ENCODE peak calls at places on chromosomes 16 and 17, in seven cellular contexts. J is mammary epithelial cell; T is brain microvascular endothelial cell; O is lung; Y is GM23248; K is CD8-positive, alpha-beta memory T cell; M is fibroblast of lung. G is an unnamed sample. For H3K36me3, the result is how much of the 10 kb centered on the place peaks cover.

GRCh38 chr16:4273858-4274291 is 1.1 kb upstream of the TFAP4 start:
- DNase-seq in J (peak), T (no peak), O (peak), Y (peak), K (peak), M (peak), G (peak)

GRCh38 chr17:42171831-42172230 is 9.1 kb downstream of the KCNH4 start:
- DNase-seq in J (peak), T (no peak), O (no peak), Y (no peak), K (no peak), M (no peak), G (no peak)

GRCh38 chr16:17063156-17063555 is 407.6 kb downstream of the XYLT1 start:
- DNase-seq in J (no peak), T (no peak), O (no peak), Y (no peak), K (no peak), M (no peak), G (no peak)

GRCh38 chr16:3550851-3551847 is 26.1 kb downstream of the NLRC3 start:
- DNase-seq in J (no peak), T (no peak), O (no peak), Y (no peak), K (no peak), M (no peak), G (no peak)

GRCh38 chr16:89197033-89197632 is 3.2 kb downstream of the SLC22A31 start:
- DNase-seq in J (no peak), T (no peak), O (no peak), Y (no peak), K (no peak), M (no peak), G (no peak)

GRCh38 chr16:48291754-48292153 is 44.4 kb upstream of the ABCC11 start:
- DNase-seq in J (peak), T (no peak), O (no peak), Y (no peak), K (no peak), M (no peak), G (no peak)

GRCh38 chr16:66705790-66706505 is 9.4 kb upstream of the CMTM4 start:
- DNase-seq in J (no peak), T (peak), O (peak), Y (no peak), K (no peak), M (peak), G (no peak)

GRCh38 chr16:54657709-54658102 is 273.0 kb upstream of the IRX5 start:
- DNase-seq in J (no peak), T (no peak), O (no peak), Y (no peak), K (no peak), M (no peak), G (no peak)

GRCh38 chr17:36590082-36590481 is 1.6 kb upstream of the DHRS11 start:
- DNase-seq in J (no peak), T (no peak), O (no peak), Y (peak), K (no peak), M (peak), G (no peak)

DNA sequence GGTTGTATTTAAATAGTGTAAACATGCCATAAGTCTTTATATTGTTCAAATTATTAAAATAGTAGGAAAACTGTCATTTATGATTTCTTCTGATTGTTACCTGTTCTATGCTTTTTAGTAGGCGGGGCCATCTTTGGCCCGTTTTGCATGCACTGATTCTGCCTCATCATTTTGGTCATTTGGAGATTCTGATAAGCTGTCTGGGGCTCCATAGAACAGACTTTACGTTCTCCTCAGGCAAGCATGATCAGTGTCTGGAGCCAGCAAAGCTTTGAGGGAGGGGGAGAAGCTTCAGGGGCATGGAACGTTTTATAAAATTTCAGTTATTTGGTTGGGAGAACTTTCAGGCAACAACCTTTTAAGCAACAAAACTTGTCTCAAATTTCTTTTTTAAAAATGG is 8.8 kb downstream of the NDEL1 start:
- DNase-seq in J (no peak), T (no peak), O (no peak), Y (no peak), K (no peak), M (no peak), G (no peak)
- H3K36me3 ChIP-seq in J (under half), T (under half), O (under half), Y (half or more), K (under half), M (under half), G (half or more)

DNA sequence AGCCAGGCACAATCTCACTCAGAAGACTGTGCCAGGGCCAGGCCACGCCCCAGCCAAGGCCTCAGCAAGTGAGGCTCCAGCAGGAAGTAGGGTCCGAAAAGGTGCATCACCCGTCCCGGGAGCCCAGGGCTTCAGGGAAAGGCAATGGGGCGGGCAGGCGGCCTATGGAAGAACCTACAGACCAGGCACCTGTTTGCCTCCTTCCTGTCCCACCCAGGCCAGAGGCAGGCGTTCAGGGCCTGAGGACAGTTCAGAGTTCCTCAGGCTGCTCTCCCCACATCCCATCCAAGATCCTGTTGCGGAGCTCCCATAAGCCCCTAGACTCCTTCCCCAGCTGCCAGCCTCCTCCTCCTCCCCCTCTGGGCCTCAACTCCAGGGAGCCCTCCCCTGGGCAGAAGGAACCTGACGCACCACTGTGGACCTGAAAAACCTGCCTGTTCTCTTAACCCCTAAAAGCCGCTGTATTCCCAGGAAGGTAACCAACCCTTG is 2.3 kb downstream of the CLUH start:
- DNase-seq in J (peak), T (no peak), O (peak), Y (peak), K (no peak), M (no peak), G (no peak)
- H3K36me3 ChIP-seq in J (under half), T (under half), O (under half), Y (under half), K (under half), M (under half), G (under half)

GRCh38 chr17:4544656-4545216 is 10.4 kb downstream of the MYBBP1A start:
- DNase-seq in J (no peak), T (no peak), O (no peak), Y (no peak), K (no peak), M (no peak), G (no peak)

GRCh38 chr17:4545217-4545951 is 9.8 kb downstream of the MYBBP1A start:
- DNase-seq in J (no peak), T (no peak), O (no peak), Y (no peak), K (no peak), M (no peak), G (no peak)

GRCh38 chr17:4543557-4544026 is 11.6 kb downstream of the MYBBP1A start:
- DNase-seq in J (no peak), T (no peak), O (no peak), Y (no peak), K (no peak), M (no peak), G (no peak)

GRCh38 chr17:4542726-4543191 is 12.4 kb downstream of the MYBBP1A start:
- DNase-seq in J (no peak), T (no peak), O (no peak), Y (no peak), K (no peak), M (no peak), G (no peak)

GRCh38 chr17:4544135-4544651 is 11.0 kb downstream of the MYBBP1A start:
- DNase-seq in J (no peak), T (no peak), O (no peak), Y (no peak), K (no peak), M (no peak), G (no peak)
- H3K36me3 ChIP-seq in J (under half), T (half or more), O (under half), Y (under half), K (under half), M (under half), G (half or more)

GRCh38 chr17:76404976-76405563 is 20.7 kb downstream of the SPHK1 start:
- DNase-seq in J (no peak), T (no peak), O (no peak), Y (no peak), K (no peak), M (no peak), G (no peak)
- H3K36me3 ChIP-seq in J (under half), T (under half), O (under half), Y (under half), K (under half), M (under half), G (under half)

GRCh38 chr16:10972108-10972955 is 28.0 kb downstream of the CLEC16A start:
- DNase-seq in J (no peak), T (no peak), O (no peak), Y (no peak), K (no peak), M (no peak), G (no peak)
- H3K36me3 ChIP-seq in J (under half), T (under half), O (under half), Y (under half), K (under half), M (under half), G (under half)